ENCODE peak calls at places on chromosomes 4 and X, in six cellular contexts. One of them, this sample, is unnamed.

GRCh38 chr4:26321326-26322276 is 787 bp downstream of the RBPJ start:
- DNase-seq in tibial artery: peak
- DNase-seq in heart right ventricle: no peak
- DNase-seq in CD4-positive, CD25-positive, alpha-beta regulatory T cell: no peak
- DNase-seq in foreskin fibroblast: peak
- DNase-seq in stomach: no peak
- DNase-seq in this sample: peak

GRCh38 chrX:71301195-71301924 is at the start of gene ITGB1BP2:
- DNase-seq in tibial artery: peak
- DNase-seq in foreskin fibroblast: peak
- DNase-seq in stomach: no peak
- DNase-seq in CD4-positive, CD25-positive, alpha-beta regulatory T cell: no peak
- DNase-seq in heart right ventricle: peak
- DNase-seq in this sample: no peak

GRCh38 chr4:26916195-26916594 is 55.6 kb downstream of the STIM2 start:
- DNase-seq in CD4-positive, CD25-positive, alpha-beta regulatory T cell: no peak
- DNase-seq in stomach: no peak
- DNase-seq in heart right ventricle: no peak
- DNase-seq in tibial artery: no peak
- DNase-seq in foreskin fibroblast: peak
- DNase-seq in this sample: no peak

GRCh38 chrX:130083656-130084382 is 26.5 kb downstream of the ELF4 start:
- DNase-seq in stomach: no peak
- DNase-seq in tibial artery: no peak
- DNase-seq in CD4-positive, CD25-positive, alpha-beta regulatory T cell: no peak
- DNase-seq in heart right ventricle: no peak
- DNase-seq in foreskin fibroblast: no peak
- DNase-seq in this sample: no peak

GRCh38 chr4:70749313-70749712 is 27.5 kb downstream of the RUFY3 start:
- DNase-seq in CD4-positive, CD25-positive, alpha-beta regulatory T cell: no peak
- DNase-seq in heart right ventricle: no peak
- DNase-seq in foreskin fibroblast: no peak
- DNase-seq in stomach: no peak
- DNase-seq in tibial artery: no peak
- DNase-seq in this sample: no peak

GRCh38 chr4:99033956-99034355 is 38.4 kb downstream of the METAP1 start:
- DNase-seq in foreskin fibroblast: no peak
- DNase-seq in tibial artery: no peak
- DNase-seq in CD4-positive, CD25-positive, alpha-beta regulatory T cell: no peak
- DNase-seq in stomach: no peak
- DNase-seq in heart right ventricle: no peak
- DNase-seq in this sample: no peak

GRCh38 chr4:15007201-15007600 is 4.9 kb downstream of the CPEB2 start:
- DNase-seq in stomach: no peak
- DNase-seq in CD4-positive, CD25-positive, alpha-beta regulatory T cell: no peak
- DNase-seq in heart right ventricle: no peak
- DNase-seq in foreskin fibroblast: no peak
- DNase-seq in tibial artery: no peak
- DNase-seq in this sample: no peak

GRCh38 chr4:121662225-121662624 is 34.6 kb downstream of the ANXA5 start:
- DNase-seq in stomach: no peak
- DNase-seq in CD4-positive, CD25-positive, alpha-beta regulatory T cell: no peak
- DNase-seq in tibial artery: no peak
- DNase-seq in heart right ventricle: no peak
- DNase-seq in foreskin fibroblast: no peak
- DNase-seq in this sample: no peak

GRCh38 chrX:18949902-18950301 is 34.0 kb downstream of the PHKA2 start:
- DNase-seq in tibial artery: no peak
- DNase-seq in stomach: no peak
- DNase-seq in heart right ventricle: no peak
- DNase-seq in foreskin fibroblast: no peak
- DNase-seq in CD4-positive, CD25-positive, alpha-beta regulatory T cell: no peak
- DNase-seq in this sample: no peak

GRCh38 chr4:82989567-82990429 is 20.8 kb downstream of the LIN54 start:
- DNase-seq in CD4-positive, CD25-positive, alpha-beta regulatory T cell: no peak
- DNase-seq in tibial artery: no peak
- DNase-seq in stomach: no peak
- DNase-seq in heart right ventricle: no peak
- DNase-seq in foreskin fibroblast: peak
- DNase-seq in this sample: no peak
- H3K4me3 ChIP-seq in CD4-positive, CD25-positive, alpha-beta regulatory T cell: peak
- H3K4me3 ChIP-seq in tibial artery: no peak
- H3K4me3 ChIP-seq in stomach: no peak
- H3K4me3 ChIP-seq in heart right ventricle: no peak
- H3K4me3 ChIP-seq in foreskin fibroblast: no peak
- H3K4me3 ChIP-seq in this sample: no peak

DNA sequence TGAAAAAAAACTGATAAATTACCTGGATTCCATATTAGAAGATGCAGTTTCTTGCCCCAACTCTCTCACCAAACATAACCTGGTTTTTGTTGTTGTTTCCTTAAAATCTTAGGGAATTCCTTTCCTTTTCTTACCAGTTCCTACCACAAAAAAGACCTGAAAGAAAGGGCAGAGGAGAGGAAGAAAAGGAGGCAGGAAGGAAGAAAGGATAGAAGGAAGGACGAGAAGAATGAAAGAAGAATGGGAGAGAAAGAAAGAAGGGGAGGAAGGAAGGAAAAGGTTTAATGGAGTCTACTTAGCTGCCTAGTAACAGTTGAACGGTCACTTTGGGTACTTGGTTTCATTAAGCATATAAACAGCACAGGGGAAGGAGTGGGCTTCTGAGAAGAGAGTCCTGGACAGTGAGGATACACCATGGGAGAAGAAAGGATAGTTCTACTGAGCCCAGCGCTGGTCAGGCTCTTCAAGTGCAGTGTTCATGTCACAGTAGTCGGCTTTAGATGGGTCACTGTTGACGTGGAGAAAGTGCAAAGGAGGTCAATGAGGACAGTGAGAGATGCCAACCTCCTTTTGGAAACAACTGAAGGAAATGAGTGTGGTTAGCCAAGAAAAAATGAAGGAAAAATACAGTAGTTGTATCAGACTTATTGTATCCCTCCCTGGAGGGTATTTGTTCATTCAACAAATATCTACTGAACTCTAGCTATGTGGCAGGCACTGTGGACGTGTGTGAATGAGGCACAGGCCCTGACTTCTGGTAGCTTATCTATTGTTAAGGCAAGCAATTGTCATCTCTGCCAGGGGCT is 1.1 kb upstream of the CHIC2 start:
- DNase-seq in stomach: no peak
- DNase-seq in heart right ventricle: no peak
- DNase-seq in foreskin fibroblast: peak
- DNase-seq in CD4-positive, CD25-positive, alpha-beta regulatory T cell: no peak
- DNase-seq in tibial artery: no peak
- DNase-seq in this sample: no peak
- H3K4me3 ChIP-seq in stomach: peak
- H3K4me3 ChIP-seq in heart right ventricle: peak
- H3K4me3 ChIP-seq in foreskin fibroblast: no peak
- H3K4me3 ChIP-seq in CD4-positive, CD25-positive, alpha-beta regulatory T cell: peak
- H3K4me3 ChIP-seq in tibial artery: peak
- H3K4me3 ChIP-seq in this sample: peak

GRCh38 chr4:124874172-124874450 is 161.6 kb upstream of the ANKRD50 start:
- DNase-seq in foreskin fibroblast: no peak
- DNase-seq in heart right ventricle: no peak
- DNase-seq in CD4-positive, CD25-positive, alpha-beta regulatory T cell: no peak
- DNase-seq in stomach: no peak
- DNase-seq in tibial artery: no peak
- DNase-seq in this sample: no peak
- H3K4me3 ChIP-seq in foreskin fibroblast: no peak
- H3K4me3 ChIP-seq in heart right ventricle: no peak
- H3K4me3 ChIP-seq in CD4-positive, CD25-positive, alpha-beta regulatory T cell: no peak
- H3K4me3 ChIP-seq in stomach: no peak
- H3K4me3 ChIP-seq in tibial artery: no peak
- H3K4me3 ChIP-seq in this sample: no peak

DNA sequence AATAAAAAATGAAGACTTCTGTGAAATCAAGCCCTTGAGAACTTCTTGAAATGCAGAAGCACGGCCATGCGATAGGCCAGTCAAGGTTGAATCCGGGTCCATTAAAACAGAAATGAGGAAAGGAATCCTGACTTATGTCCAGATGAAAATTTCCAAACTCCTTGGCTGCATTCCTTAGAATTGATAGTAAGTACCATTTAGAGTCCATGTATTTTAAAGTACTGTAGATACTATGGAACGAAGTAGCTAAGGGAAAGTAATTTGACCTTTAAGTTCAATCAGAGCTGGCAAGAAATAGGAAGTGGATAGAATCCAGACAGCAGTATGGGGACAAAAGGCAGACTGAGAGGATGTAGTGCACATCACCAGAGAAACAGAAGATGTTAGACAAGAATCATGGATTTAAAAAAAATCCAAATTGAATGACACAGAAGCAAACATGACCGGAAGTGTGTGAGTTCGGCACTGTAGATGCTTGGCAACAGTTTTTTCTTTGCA is 63.9 kb upstream of the PDLIM3 start:
- DNase-seq in CD4-positive, CD25-positive, alpha-beta regulatory T cell: no peak
- DNase-seq in foreskin fibroblast: no peak
- DNase-seq in tibial artery: no peak
- DNase-seq in stomach: no peak
- DNase-seq in heart right ventricle: no peak
- DNase-seq in this sample: no peak
- H3K4me3 ChIP-seq in CD4-positive, CD25-positive, alpha-beta regulatory T cell: no peak
- H3K4me3 ChIP-seq in foreskin fibroblast: no peak
- H3K4me3 ChIP-seq in tibial artery: no peak
- H3K4me3 ChIP-seq in stomach: no peak
- H3K4me3 ChIP-seq in heart right ventricle: no peak
- H3K4me3 ChIP-seq in this sample: no peak

GRCh38 chrX:48467331-48467761 is 2.7 kb downstream of the SLC38A5 start:
- DNase-seq in heart right ventricle: no peak
- DNase-seq in tibial artery: no peak
- DNase-seq in stomach: no peak
- DNase-seq in CD4-positive, CD25-positive, alpha-beta regulatory T cell: no peak
- DNase-seq in foreskin fibroblast: no peak
- DNase-seq in this sample: no peak

GRCh38 chrX:48470110-48470832 is at the start of gene SLC38A5:
- DNase-seq in CD4-positive, CD25-positive, alpha-beta regulatory T cell: no peak
- DNase-seq in tibial artery: no peak
- DNase-seq in foreskin fibroblast: no peak
- DNase-seq in stomach: no peak
- DNase-seq in heart right ventricle: no peak
- DNase-seq in this sample: no peak

GRCh38 chrX:48466696-48467095 is 3.4 kb downstream of the SLC38A5 start:
- DNase-seq in foreskin fibroblast: no peak
- DNase-seq in heart right ventricle: no peak
- DNase-seq in tibial artery: no peak
- DNase-seq in stomach: no peak
- DNase-seq in CD4-positive, CD25-positive, alpha-beta regulatory T cell: no peak
- DNase-seq in this sample: peak

GRCh38 chrX:48468693-48469691 is 1.1 kb downstream of the SLC38A5 start:
- DNase-seq in stomach: no peak
- DNase-seq in heart right ventricle: no peak
- DNase-seq in tibial artery: no peak
- DNase-seq in CD4-positive, CD25-positive, alpha-beta regulatory T cell: peak
- DNase-seq in foreskin fibroblast: no peak
- DNase-seq in this sample: no peak

DNA sequence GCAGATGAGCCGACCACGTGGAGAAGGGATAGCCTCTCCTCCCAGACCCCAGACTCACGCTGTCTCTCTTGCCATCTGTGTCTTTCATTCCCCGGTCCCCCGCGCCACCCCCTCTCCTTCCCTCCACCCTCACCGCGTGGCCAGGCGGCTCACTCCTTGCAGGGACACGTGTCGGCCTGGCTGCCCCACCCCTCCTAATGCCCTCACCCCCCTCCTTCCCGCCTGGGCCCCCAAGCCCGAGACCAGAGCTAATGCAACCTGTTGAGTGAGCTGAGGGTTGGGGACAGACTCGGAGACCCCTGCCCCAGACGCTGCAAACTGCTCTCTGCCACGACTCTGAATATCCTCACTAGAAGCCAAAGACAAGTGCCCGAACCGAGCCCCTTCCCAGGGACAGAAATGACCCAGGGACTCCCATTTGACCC is 1.8 kb downstream of the SLC38A5 start:
- DNase-seq in stomach: peak
- DNase-seq in heart right ventricle: no peak
- DNase-seq in CD4-positive, CD25-positive, alpha-beta regulatory T cell: no peak
- DNase-seq in tibial artery: no peak
- DNase-seq in foreskin fibroblast: peak
- DNase-seq in this sample: peak
- H3K4me3 ChIP-seq in stomach: peak
- H3K4me3 ChIP-seq in heart right ventricle: peak
- H3K4me3 ChIP-seq in CD4-positive, CD25-positive, alpha-beta regulatory T cell: peak
- H3K4me3 ChIP-seq in tibial artery: peak
- H3K4me3 ChIP-seq in foreskin fibroblast: peak
- H3K4me3 ChIP-seq in this sample: peak

DNA sequence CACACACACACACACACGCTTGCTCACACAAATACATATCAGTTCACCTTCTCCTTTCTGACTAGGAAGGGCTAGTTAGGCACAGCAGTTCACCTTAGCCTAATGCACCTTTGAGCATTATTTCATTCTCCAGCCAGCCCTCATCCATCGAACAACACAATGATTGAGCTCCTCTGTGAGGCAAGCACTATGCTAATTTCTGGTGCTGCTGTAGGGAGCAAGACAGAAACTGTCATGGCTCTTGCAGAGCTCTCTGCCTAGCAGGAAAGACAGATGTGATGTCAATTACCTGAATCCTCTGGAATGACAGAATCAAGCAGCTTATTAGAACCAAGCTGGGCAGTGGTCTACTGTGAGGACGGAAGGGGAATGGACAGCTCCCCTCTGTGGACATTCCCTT is 256.1 kb upstream of the NOCT start:
- DNase-seq in tibial artery: no peak
- DNase-seq in stomach: no peak
- DNase-seq in CD4-positive, CD25-positive, alpha-beta regulatory T cell: no peak
- DNase-seq in foreskin fibroblast: no peak
- DNase-seq in heart right ventricle: no peak
- DNase-seq in this sample: no peak
- H3K4me3 ChIP-seq in tibial artery: no peak
- H3K4me3 ChIP-seq in stomach: no peak
- H3K4me3 ChIP-seq in CD4-positive, CD25-positive, alpha-beta regulatory T cell: no peak
- H3K4me3 ChIP-seq in foreskin fibroblast: no peak
- H3K4me3 ChIP-seq in heart right ventricle: no peak
- H3K4me3 ChIP-seq in this sample: no peak

GRCh38 chr4:78811034-78811433 is 34.9 kb downstream of the BMP2K start:
- DNase-seq in heart right ventricle: no peak
- DNase-seq in stomach: no peak
- DNase-seq in CD4-positive, CD25-positive, alpha-beta regulatory T cell: no peak
- DNase-seq in tibial artery: no peak
- DNase-seq in foreskin fibroblast: no peak
- DNase-seq in this sample: no peak
- H3K4me3 ChIP-seq in heart right ventricle: no peak
- H3K4me3 ChIP-seq in stomach: no peak
- H3K4me3 ChIP-seq in CD4-positive, CD25-positive, alpha-beta regulatory T cell: no peak
- H3K4me3 ChIP-seq in tibial artery: no peak
- H3K4me3 ChIP-seq in foreskin fibroblast: no peak
- H3K4me3 ChIP-seq in this sample: no peak

GRCh38 chrX:150731795-150732194 is 38.6 kb downstream of the MTMR1 start:
- DNase-seq in heart right ventricle: peak
- DNase-seq in CD4-positive, CD25-positive, alpha-beta regulatory T cell: no peak
- DNase-seq in tibial artery: no peak
- DNase-seq in stomach: no peak
- DNase-seq in foreskin fibroblast: peak
- DNase-seq in this sample: no peak
- H3K4me3 ChIP-seq in heart right ventricle: no peak
- H3K4me3 ChIP-seq in CD4-positive, CD25-positive, alpha-beta regulatory T cell: no peak
- H3K4me3 ChIP-seq in tibial artery: no peak
- H3K4me3 ChIP-seq in stomach: no peak
- H3K4me3 ChIP-seq in foreskin fibroblast: no peak
- H3K4me3 ChIP-seq in this sample: no peak

This sample was measured in pancreas.